ENCODE peak calls at places on chromosomes 11 and 22, in four cellular contexts. T is suprapubic skin, C is A549, I is ovary. B is an unnamed sample.

GRCh38 chr11:129278586-129279319 is 86.6 kb upstream of the ARHGAP32 start:
- DNase-seq in T (no peak), C (no peak), I (peak; percentile 54), B (peak; percentile 34)

GRCh38 chr22:50423956-50424355 is 50.9 kb downstream of the SBF1 start:
- DNase-seq in T (no peak), C (no peak), I (no peak), B (no peak)

GRCh38 chr22:30636226-30637077 is 871 bp downstream of the SLC35E4 start:
- DNase-seq in T (no peak), C (peak; percentile 15), I (peak; percentile 50), B (no peak)

GRCh38 chr22:30875481-30876215 is 92.9 kb downstream of the MORC2 start:
- DNase-seq in T (peak; percentile 44), C (no peak), I (no peak), B (no peak)

GRCh38 chr11:109033627-109034340 is 368.9 kb downstream of the DDX10 start:
- DNase-seq in T (no peak), C (no peak), I (no peak), B (no peak)

GRCh38 chr11:127199306-127199801 is 198.8 kb upstream of the KIRREL3 start:
- DNase-seq in T (no peak), C (no peak), I (no peak), B (no peak)

GRCh38 chr11:78834886-78835285 is 260.2 kb upstream of the NARS2 start:
- DNase-seq in T (no peak), C (no peak), I (no peak), B (no peak)

GRCh38 chr22:50531546-50532352 is 1.9 kb upstream of the TYMP start:
- DNase-seq in T (peak; percentile 92), C (peak; percentile 75), I (peak; percentile 55), B (no peak)

GRCh38 chr11:83546371-83546770 is 260.2 kb upstream of the CCDC90B start:
- DNase-seq in T (no peak), C (no peak), I (no peak), B (no peak)

GRCh38 chr11:113906038-113906437 is 1.4 kb downstream of the HTR3B start:
- DNase-seq in T (no peak), C (peak; percentile 54), I (no peak), B (no peak)

GRCh38 chr11:117826360-117826635 is 1.8 kb upstream of the FXYD2 start:
- DNase-seq in T (no peak), C (no peak), I (no peak), B (no peak)

GRCh38 chr22:25404923-25405853 is 159.3 kb upstream of the GRK3 start:
- DNase-seq in T (peak; percentile 79), C (peak; percentile 42), I (peak; percentile 79), B (peak; percentile 13)

GRCh38 chr11:59923813-59924212 is 14.4 kb upstream of the OOSP1 start:
- DNase-seq in T (no peak), C (no peak), I (no peak), B (no peak)

GRCh38 chr22:16989915-16990314 is 18.1 kb downstream of the GAB4 start:
- DNase-seq in T (no peak), C (no peak), I (no peak), B (no peak)

GRCh38 chr11:77332259-77332658 is 30.8 kb upstream of the GDPD4 start:
- DNase-seq in T (no peak), C (no peak), I (no peak), B (no peak)

GRCh38 chr11:120271672-120272071 is 31.7 kb downstream of the POU2F3 start:
- DNase-seq in T (no peak), C (no peak), I (no peak), B (no peak)

GRCh38 chr11:119297938-119298337 is 19.0 kb downstream of the MCAM start:
- DNase-seq in T (no peak), C (no peak), I (no peak), B (no peak)

GRCh38 chr11:73217131-73217809 is 811 bp upstream of the P2RY2 start:
- DNase-seq in T (no peak), C (no peak), I (peak; percentile 59), B (no peak)

GRCh38 chr11:63710476-63711217 is 29.3 kb downstream of the RTN3 start:
- DNase-seq in T (no peak), C (peak; percentile 18), I (no peak), B (no peak)
- H3K27ac ChIP-seq in T (no peak overlapping the region), C (no peak overlapping the region), I (no peak overlapping the region), B (no peak overlapping the region)

GRCh38 chr22:45179276-45180049 is 15.7 kb downstream of the NUP50 start:
- DNase-seq in T (no peak), C (no peak), I (no peak), B (no peak)
- H3K27ac ChIP-seq in T (no peak overlapping the region), C (no peak overlapping the region), I (no peak overlapping the region), B (no peak overlapping the region)

GRCh38 chr11:44264761-44265160 is 45.2 kb downstream of the ALX4 start:
- DNase-seq in T (no peak), C (no peak), I (no peak), B (no peak)

GRCh38 chr11:44264126-44264749 is 45.7 kb downstream of the ALX4 start:
- DNase-seq in T (no peak), C (no peak), I (no peak), B (no peak)

GRCh38 chr11:44266056-44266780 is 43.7 kb downstream of the ALX4 start:
- DNase-seq in T (no peak), C (no peak), I (no peak), B (no peak)

GRCh38 chr11:44261800-44262591 is 47.9 kb downstream of the ALX4 start:
- DNase-seq in T (no peak), C (no peak), I (no peak), B (no peak)

DNA sequence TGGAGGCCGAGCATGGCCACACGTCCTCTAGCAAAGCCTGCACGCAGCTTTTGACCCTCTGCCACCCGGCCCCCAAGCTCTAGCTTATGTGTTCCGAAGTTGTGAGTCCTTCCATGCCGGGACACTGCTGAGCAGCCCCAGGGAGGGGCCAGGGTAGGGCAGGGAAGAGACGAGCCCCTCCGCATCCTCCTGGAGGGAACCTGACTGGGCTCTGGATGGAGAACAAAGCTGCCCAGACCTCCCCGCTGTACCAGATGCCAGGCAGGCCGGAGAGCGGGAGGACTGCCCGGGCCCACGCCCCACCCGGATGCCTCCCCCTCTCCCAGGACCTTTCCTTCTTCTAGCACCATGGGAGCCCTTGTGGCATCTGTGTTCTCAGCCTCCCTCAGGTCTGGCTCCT is 46.2 kb downstream of the ALX4 start:
- DNase-seq in T (no peak), C (no peak), I (no peak), B (no peak)
- H3K27ac ChIP-seq in T (no peak overlapping the region), C (no peak overlapping the region), I (no peak overlapping the region), B (no peak overlapping the region)

GRCh38 chr11:75826463-75827220 is 11.6 kb downstream of the UVRAG start:
- DNase-seq in T (no peak), C (no peak), I (no peak), B (no peak)
- H3K27ac ChIP-seq in T (peak overlapping the region; percentile 69), C (no peak overlapping the region), I (no peak overlapping the region), B (no peak overlapping the region)

DNA sequence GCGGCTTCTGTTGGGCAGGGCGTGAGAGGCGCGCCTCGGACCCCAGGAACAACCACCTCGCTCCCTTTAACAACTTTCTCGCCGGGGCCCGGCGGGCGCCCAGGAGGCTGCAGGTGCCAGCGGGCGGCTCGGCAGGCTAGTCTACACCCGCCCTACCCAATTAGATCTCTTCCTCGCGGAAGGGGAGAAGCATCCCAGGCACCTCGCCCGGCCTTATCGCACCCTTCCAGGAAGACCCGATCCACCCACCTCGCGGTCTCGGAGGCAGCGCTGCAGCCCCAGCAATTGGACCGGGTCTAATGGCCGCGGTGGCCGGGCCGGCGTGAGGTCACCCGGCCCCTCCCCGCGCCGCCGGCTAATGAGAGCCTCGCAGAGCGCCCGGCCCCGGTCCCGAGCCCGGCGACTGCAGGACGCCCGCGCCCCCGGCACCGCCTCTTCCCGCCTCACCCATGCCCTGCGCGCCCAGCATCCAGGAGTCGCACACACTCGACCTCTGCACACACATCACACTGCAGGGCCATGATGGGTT is at the start of gene PLAAT3:
- DNase-seq in T (peak; percentile 81), C (peak; percentile 82), I (peak; percentile 79), B (peak; percentile 64)
- H3K27ac ChIP-seq in T (peak within 1 kb of the TSS; percentile 59), C (peak within 1 kb of the TSS; percentile 92), I (peak within 1 kb of the TSS; percentile 90), B (peak within 1 kb of the TSS; percentile 93)

DNA sequence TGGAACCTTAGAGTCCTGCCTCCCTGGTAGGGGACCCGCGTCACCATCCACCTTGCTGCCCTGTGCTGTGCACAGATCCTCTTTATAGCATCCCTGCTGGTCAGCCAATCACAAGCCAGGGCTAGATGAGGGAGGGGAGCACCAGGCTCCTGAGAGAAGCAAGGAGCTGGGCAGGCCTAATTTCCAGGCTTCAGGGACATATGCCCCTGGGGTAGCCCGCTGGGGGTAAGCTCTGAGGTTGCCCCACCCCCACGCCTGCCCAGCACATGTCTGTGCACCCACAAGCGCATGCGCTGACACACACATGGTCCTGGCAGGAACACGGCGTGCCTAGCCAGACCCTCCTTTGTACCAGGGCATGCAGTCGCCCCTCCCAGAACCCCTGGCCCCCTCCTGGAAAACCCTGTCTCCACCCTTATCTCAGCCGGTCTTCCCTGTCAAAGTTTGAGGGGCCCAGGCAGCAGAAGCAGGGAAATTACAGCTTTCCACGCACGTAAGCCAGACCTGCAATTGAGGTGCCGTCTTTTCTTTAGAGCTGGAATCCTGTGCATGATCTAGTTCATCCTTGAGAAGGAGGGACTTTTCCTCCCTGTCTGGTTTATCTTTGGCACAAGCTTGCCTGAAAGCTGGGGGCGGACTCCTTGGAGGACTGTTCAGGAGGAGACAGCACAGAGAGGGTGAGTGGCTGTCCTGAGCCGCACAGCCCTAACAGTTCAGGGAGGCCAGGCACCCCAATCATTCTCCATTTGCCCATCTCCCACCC is 2.1 kb downstream of the SSTR3 start:
- DNase-seq in T (peak; percentile 37), C (no peak), I (peak; percentile 37), B (no peak)
- H3K27ac ChIP-seq in T (no peak overlapping the region), C (no peak overlapping the region), I (no peak overlapping the region), B (no peak overlapping the region)

DNA sequence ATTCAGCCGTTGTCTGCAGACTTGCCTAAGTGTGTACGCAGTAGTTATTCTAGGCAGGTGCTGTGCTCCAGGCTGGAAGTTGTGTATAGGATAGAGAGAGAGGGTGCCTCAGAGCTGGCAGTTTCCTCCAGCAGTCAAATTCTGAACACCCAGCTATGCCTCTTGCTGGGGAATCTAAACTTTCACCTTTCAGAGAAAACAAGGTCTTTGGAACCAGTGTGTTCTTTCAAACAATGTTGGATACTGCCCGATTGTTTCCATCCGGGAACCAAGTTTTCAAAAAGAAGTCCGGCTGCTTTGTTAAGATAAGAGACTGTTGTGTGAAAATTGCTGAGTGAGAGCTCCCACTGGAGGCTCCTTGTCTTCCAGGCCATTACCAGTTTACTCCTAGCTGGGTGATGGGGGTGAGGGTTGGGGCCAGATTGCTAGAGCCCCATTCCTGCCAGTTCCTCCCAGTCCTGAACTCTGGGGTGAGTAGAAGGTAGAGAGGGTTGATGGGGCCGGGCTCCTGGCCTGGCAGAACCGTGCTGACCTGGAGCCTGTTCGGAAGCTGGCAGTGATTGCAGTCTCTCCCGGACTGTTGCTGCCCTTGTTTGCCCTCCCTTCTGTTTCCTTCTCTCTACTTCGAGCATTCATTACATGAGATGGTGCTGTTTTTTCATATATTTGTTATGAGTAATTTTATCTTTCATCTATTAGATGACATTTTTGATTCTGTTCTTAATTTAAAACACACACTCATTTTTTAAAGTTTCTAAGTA is 150.2 kb downstream of the TEAD1 start:
- DNase-seq in T (no peak), C (no peak), I (no peak), B (no peak)
- H3K27ac ChIP-seq in T (no peak overlapping the region), C (peak overlapping the region; percentile 35), I (no peak overlapping the region), B (no peak overlapping the region)

GRCh38 chr11:94652735-94653284 is 85.6 kb downstream of the PIWIL4 start:
- DNase-seq in T (no peak), C (no peak), I (no peak), B (no peak)
- H3K27ac ChIP-seq in T (no peak overlapping the region), C (no peak overlapping the region), I (no peak overlapping the region), B (no peak overlapping the region)